ENCODE peak calls at places on chromosomes 12 and 14, in five cellular contexts. X is HCT116, O is IMR-90, V is astrocyte, C is H1. U is an unnamed sample.

GRCh38 chr14:26960049-26960688 is 362.3 kb upstream of the NOVA1 start:
- DNase-seq in O (no peak), V (no peak), X (no peak), C (no peak), U (no peak)

GRCh38 chr12:76010732-76011458 is 20.7 kb downstream of the PHLDA1 start:
- DNase-seq in X (no peak), C (no peak), V (peak), O (peak), U (no peak)

GRCh38 chr14:60064491-60065072 is 27.1 kb upstream of the PCNX4 start:
- DNase-seq in V (peak), O (peak), C (no peak), X (peak), U (peak)

GRCh38 chr14:31529053-31529452 is 32.2 kb upstream of the NUBPL start:
- DNase-seq in V (no peak), X (no peak), O (peak), C (no peak), U (no peak)

GRCh38 chr14:68785817-68786490 is 6.9 kb downstream of the ZFP36L1 start:
- DNase-seq in C (peak), V (peak), X (no peak), O (no peak), U (peak)

GRCh38 chr12:111270773-111271172 is 98.1 kb downstream of the PHETA1 start:
- DNase-seq in C (no peak), V (no peak), X (peak), O (peak), U (no peak)

GRCh38 chr12:116136340-116136739 is 141.2 kb downstream of the MED13L start:
- DNase-seq in C (no peak), O (peak), V (peak), X (no peak), U (no peak)

GRCh38 chr12:27967551-27968054 is 4.9 kb downstream of the PTHLH start:
- DNase-seq in O (peak), C (no peak), V (peak), X (no peak), U (no peak)

GRCh38 chr14:55207832-55208231 is 16.4 kb upstream of the DLGAP5 start:
- DNase-seq in X (no peak), O (no peak), V (no peak), C (no peak), U (no peak)

GRCh38 chr14:69105326-69105725 is 47.6 kb downstream of the DCAF5 start:
- DNase-seq in V (peak), O (peak), C (no peak), X (peak), U (peak)

GRCh38 chr14:48890333-48890732 is 695.8 kb downstream of the RPS29 start:
- DNase-seq in X (no peak), O (peak), V (no peak), C (no peak), U (no peak)

GRCh38 chr12:123115409-123116111 is 35.3 kb downstream of the PITPNM2 start:
- DNase-seq in C (no peak), V (peak), X (no peak), O (peak), U (peak)

GRCh38 chr12:53998900-53999236 is 1.1 kb upstream of the HOXC9 start:
- DNase-seq in C (no peak), O (no peak), X (no peak), V (no peak), U (no peak)
- TF ChIP-seq CTCF in C (no peak), O (no peak), X (no peak), V (no peak), U (no peak)

GRCh38 chr12:10097521-10097920 is 1.3 kb downstream of the CLEC1A start:
- DNase-seq in V (no peak), X (no peak), C (no peak), O (no peak), U (no peak)
- H3K9ac ChIP-seq in V (no peak), X (no peak), C (no peak), O (no peak), U (no peak)

DNA sequence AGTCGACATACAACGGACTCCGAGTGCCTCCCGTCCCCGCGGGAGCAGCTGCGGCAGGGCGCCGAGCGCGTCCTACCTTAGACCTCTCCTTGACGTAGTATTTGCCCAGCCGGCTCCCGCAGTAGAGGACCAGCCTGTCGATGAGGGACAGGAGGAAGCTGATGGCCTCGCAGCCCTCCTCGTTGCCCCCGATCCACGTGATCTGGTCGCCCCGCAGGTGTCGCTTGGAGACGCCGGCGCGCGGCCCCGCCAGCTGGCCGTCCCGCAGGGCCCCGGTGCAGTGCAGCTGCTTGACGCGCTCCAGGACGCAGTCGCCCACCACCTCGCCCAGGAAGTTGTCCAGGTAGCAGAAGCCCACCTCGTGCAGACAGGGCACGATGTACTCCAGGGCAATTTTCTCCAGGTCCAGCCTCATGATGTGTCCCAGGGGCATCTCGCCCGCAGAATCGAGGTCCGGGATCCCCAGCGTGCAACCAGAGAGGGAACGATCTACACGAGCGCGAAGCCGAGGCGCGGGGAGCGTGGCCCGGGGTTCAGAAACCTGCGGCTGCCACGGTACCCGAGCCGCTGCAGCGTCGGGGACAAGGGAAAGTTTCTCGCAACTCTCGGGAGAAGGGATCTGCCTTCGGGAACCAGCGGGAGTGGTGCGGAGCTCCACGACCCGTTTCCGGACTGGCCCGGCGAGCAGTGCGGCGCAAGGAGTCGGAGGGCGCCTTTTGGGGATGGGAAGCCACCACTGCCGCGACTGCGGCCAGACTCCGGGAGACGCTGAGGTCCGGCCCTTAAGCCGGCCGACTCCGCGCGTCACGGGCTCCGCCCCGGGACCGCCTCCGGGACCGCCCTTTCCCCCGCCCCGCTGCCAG is at the start of gene EGLN3:
- DNase-seq in V (peak), C (peak), X (peak), O (peak), U (peak)
- H3K4me3 ChIP-seq in V (peak), C (peak), X (peak), O (peak), U (peak)

DNA sequence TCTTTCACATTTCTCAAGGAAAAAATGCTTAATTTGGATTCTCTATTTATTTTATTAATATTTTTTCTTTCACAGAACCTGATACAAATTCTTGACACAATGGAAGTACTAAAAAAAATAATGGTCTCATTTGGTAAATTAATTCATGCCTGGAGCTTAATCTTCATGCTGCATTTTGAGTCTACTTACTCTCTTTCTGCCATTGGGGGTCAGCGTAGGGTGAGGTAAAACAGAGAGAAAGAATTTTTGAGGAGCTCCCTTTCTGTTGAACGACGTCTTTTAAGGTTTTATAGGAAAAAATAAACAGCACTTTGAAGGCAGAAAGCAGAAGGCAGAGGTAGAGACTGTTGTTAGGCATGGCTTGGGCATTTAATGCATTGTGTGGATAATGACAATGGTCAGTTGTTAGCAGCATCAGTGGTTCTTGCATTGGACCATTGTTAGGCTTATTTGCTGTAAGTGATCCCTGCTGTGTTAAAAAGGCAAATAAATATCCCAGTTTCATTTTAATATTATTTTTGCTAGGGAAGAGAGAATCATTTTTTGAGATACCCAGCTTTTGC is 557.2 kb upstream of the STXBP6 start:
- DNase-seq in C (no peak), O (no peak), V (no peak), X (no peak), U (no peak)
- TF ChIP-seq CTCF in C (no peak), O (no peak), V (no peak), X (no peak), U (no peak)

DNA sequence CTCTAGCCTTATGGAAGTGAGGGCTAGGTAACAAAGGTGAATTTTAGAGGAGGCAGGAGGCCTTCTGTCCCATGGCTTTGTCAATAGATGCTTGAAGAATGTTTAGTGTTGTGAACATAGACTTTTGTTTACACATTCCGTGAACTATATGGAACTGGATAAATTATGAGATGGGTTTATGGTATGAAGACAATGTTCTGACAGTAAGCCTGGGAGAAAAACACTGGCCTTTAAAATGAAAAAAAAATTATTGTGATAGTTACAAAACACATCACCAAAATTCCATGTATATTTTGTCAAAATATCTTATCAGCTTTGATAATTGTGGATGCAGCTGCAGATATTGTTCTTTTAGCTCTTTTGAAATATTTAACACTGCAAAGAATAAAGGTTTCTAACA is 251.5 kb upstream of the DCN start:
- DNase-seq in C (no peak), O (no peak), X (no peak), V (no peak), U (no peak)
- H3K9ac ChIP-seq in C (no peak), O (no peak), X (no peak), V (no peak), U (no peak)

GRCh38 chr14:53915364-53916014 is 41.1 kb downstream of the BMP4 start:
- DNase-seq in O (no peak), V (no peak), X (no peak), C (no peak), U (no peak)
- H3K4me3 ChIP-seq in O (no peak), V (no peak), X (no peak), C (no peak), U (no peak)

DNA sequence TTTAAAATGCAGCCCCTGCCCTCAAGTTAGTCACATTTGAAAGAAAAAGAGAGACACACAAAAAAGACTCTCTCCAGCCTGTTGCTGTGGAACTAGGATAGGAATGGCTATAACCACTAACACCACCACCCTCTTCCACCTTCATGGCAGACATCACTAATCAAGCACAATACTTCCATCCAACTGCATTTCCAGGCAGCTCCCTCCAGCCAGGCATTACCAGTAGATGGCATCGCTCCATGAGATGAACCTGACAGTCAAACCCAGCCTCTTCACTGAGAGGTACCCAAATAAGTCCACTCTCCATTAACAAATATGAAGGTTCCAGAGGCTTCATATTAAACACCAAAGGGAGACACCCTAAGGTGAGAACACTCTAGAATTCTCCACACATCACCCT is 24.4 kb downstream of the SLC8B1 start:
- DNase-seq in O (no peak), C (no peak), X (no peak), V (no peak), U (peak)
- TF ChIP-seq CTCF in O (peak), C (peak), X (no peak), V (peak), U (no peak)

U was measured in mammary epithelial cell.